ENCODE peak calls at places on chromosomes 11 and 22, in six cellular contexts. I, X, V, W, B and N are unnamed samples.

GRCh38 chr11:125939081-125939521 is 6.7 kb upstream of the VSIG10L2 start:
- DNase-seq in X (no peak), B (no peak), V (no peak), I (no peak), W (no peak), N (no peak)

GRCh38 chr11:22194907-22195306 is 2.0 kb downstream of the ANO5 start:
- DNase-seq in V (no peak), I (no peak), W (no peak), X (no peak), B (no peak), N (no peak)

GRCh38 chr11:1152316-1153104 is 5.2 kb upstream of the MUC5AC start:
- DNase-seq in V (peak), X (no peak), I (no peak), W (no peak), B (no peak), N (peak)

GRCh38 chr11:33185756-33186155 is 24.5 kb upstream of the CSTF3 start:
- DNase-seq in X (no peak), I (no peak), B (no peak), V (no peak), W (no peak), N (no peak)

GRCh38 chr11:22193348-22194051 is 615 bp downstream of the ANO5 start:
- DNase-seq in I (no peak), X (peak), B (peak), V (no peak), W (no peak), N (peak)

GRCh38 chr11:76512851-76513653 is 68.2 kb downstream of the EMSY start:
- DNase-seq in B (no peak), X (no peak), V (no peak), W (no peak), I (peak), N (no peak)

GRCh38 chr11:119912214-119912613 is 183.2 kb upstream of the NECTIN1 start:
- DNase-seq in I (no peak), X (no peak), B (no peak), W (no peak), V (no peak), N (no peak)

GRCh38 chr11:67252831-67253239 is 13.4 kb upstream of the GRK2 start:
- DNase-seq in X (peak), I (no peak), W (no peak), B (peak), V (peak), N (no peak)

GRCh38 chr11:133895551-133895950 is 50.2 kb upstream of the SPATA19 start:
- DNase-seq in I (no peak), W (no peak), X (peak), B (no peak), V (no peak), N (no peak)

GRCh38 chr11:123360267-123360936 is 69.7 kb upstream of the GRAMD1B start:
- DNase-seq in V (no peak), B (no peak), I (no peak), X (no peak), W (no peak), N (no peak)

GRCh38 chr11:45593992-45594391 is 71.4 kb downstream of the CHST1 start:
- DNase-seq in I (no peak), B (no peak), X (peak), W (no peak), V (no peak), N (no peak)

GRCh38 chr11:9726313-9727022 is 62.6 kb downstream of the SWAP70 start:
- DNase-seq in V (peak), B (no peak), I (no peak), W (no peak), X (no peak), N (no peak)

GRCh38 chr11:65436412-65437032 is 13.9 kb downstream of the NEAT1 start:
- DNase-seq in W (no peak), I (no peak), B (no peak), V (peak), X (peak), N (peak)

GRCh38 chr11:8018742-8019631 is 31.9 kb downstream of the EIF3F start:
- DNase-seq in V (peak), X (peak), W (peak), B (peak), I (peak), N (peak)

GRCh38 chr22:22452996-22453686 is 55.4 kb downstream of the ZNF280B start:
- DNase-seq in V (no peak), B (no peak), I (no peak), W (no peak), X (no peak), N (no peak)

GRCh38 chr11:118286545-118286944 is 18.0 kb upstream of the CD3E start:
- DNase-seq in I (no peak), B (no peak), X (no peak), V (no peak), W (no peak), N (no peak)

GRCh38 chr22:29799217-29799680 is 32.1 kb downstream of the UQCR10 start:
- DNase-seq in W (no peak), I (no peak), V (peak), X (peak), B (peak), N (peak)

GRCh38 chr11:12008790-12009616 is 577 bp upstream of the DKK3 start:
- DNase-seq in B (peak), V (no peak), X (peak), W (no peak), I (no peak), N (no peak)

GRCh38 chr11:75103380-75104026 is 6.8 kb upstream of the OR2AT4 start:
- DNase-seq in W (no peak), V (peak), B (no peak), X (no peak), I (no peak), N (no peak)

DNA sequence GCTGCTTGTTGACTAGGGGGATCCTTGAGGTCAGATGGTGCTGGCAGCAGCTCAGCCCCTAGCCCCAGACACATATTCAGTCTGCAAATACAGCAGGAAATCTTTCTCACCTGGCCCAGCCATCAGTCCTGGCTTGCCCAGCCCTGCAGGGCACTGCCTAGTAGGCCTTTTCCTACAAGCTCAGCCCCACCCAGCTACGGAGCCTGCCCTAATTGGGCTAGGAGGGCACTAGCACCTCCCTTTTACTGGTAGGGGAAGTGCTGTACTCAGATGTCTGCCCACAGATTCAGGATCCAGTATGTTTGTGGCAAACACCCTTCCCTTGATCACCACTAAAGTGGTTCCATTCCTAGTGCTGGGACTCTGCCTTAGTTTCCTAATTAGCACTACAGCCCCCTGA is 257.1 kb upstream of the CADM1 start:
- DNase-seq in W (no peak), B (peak), V (no peak), I (no peak), X (no peak), N (no peak)
- H3K27ac ChIP-seq in W (no peak), B (no peak), V (no peak), I (no peak), X (no peak), N (no peak)

GRCh38 chr11:128448487-128448886 is 138.9 kb downstream of the ETS1 start:
- DNase-seq in W (no peak), B (no peak), I (no peak), V (peak), X (no peak), N (peak)

GRCh38 chr11:128450882-128451647 is 136.3 kb downstream of the ETS1 start:
- DNase-seq in W (no peak), V (no peak), I (no peak), X (no peak), B (no peak), N (no peak)

GRCh38 chr11:128448981-128449713 is 138.2 kb downstream of the ETS1 start:
- DNase-seq in X (no peak), I (no peak), B (no peak), V (no peak), W (no peak), N (no peak)

GRCh38 chr11:128453444-128454336 is 133.7 kb downstream of the ETS1 start:
- DNase-seq in X (peak), W (no peak), I (no peak), B (peak), V (peak), N (peak)

DNA sequence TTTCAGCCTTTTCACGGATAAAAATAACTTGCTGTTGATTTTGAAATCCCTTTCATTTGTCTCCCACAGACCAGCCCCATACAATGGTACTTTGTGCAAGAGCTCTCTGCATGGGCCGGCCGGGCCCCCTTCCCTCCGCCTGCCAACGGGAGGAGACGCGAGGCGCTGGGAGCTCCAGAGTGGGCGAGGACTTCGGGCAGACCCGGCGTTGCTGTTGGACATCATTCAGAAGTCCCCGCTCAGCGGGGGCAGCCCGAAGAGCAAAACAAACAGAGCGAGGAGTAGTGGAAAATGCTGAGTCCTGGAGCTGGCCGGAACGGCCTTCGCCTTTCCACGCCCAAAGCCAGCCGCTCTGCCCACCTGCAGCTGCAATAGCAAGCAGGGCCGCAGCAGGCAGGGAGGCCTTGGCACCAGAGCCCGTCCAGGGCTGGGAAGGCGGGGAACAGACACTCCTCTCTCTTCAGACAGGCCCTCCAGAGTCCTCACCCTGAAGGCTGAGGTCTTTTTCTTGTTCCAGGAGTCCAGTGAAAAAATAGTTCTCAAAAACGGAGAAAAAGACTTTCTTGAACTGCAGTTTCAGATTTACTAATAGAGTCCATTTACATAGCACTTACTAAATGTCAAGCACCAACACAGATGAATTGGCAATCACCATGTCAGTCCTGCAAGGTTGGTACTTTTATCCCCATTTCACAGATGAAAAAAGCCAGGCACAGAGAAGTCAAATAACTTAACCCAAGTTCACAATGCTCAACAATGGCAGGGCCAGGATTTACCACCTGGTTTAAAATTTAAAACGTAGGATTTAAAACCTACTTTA is 135.5 kb downstream of the ETS1 start:
- DNase-seq in V (peak), X (peak), B (peak), I (no peak), W (no peak), N (peak)
- H3K27ac ChIP-seq in V (peak), X (peak), B (peak), I (no peak), W (no peak), N (no peak)

GRCh38 chr22:24247011-24247507 is 2.2 kb upstream of the GGT5 start:
- DNase-seq in V (no peak), B (no peak), X (no peak), I (no peak), W (no peak), N (no peak)
- H3K27ac ChIP-seq in V (peak), B (peak), X (peak), I (no peak), W (no peak), N (peak)

GRCh38 chr22:37625737-37626136 is 13.7 kb upstream of the SH3BP1 start:
- DNase-seq in V (no peak), I (no peak), B (no peak), W (no peak), X (no peak), N (no peak)
- H3K27ac ChIP-seq in V (no peak), I (no peak), B (peak), W (peak), X (peak), N (peak)